ENCODE peak calls at places on chromosomes 4 and X, in four cellular contexts. E, D, M and C are unnamed samples.

GRCh38 chrX:1281511-1281910 is 12.9 kb downstream of the CSF2RA start:
- DNase-seq in E (no peak), D (no peak), M (no peak), C (no peak)

GRCh38 chr4:26020083-26020668 is 106.2 kb downstream of the SMIM20 start:
- DNase-seq in M (no peak), E (no peak), D (no peak), C (no peak)

GRCh38 chr4:165684177-165684870 is 188.7 kb upstream of the TLL1 start:
- DNase-seq in M (no peak), E (no peak), D (no peak), C (peak; percentile 27)

GRCh38 chr4:177119693-177120092 is 190.0 kb upstream of the NEIL3 start:
- DNase-seq in M (no peak), D (no peak), E (no peak), C (no peak)

GRCh38 chr4:135411251-135411650 is 1209.7 kb upstream of the PABPC4L start:
- DNase-seq in D (no peak), E (no peak), M (no peak), C (no peak)

GRCh38 chr4:122602277-122603142 is 18.4 kb downstream of the IL21 start:
- DNase-seq in D (no peak), M (peak; percentile 65), E (no peak), C (no peak)

GRCh38 chr4:100165809-100166208 is 24.5 kb downstream of the DDIT4L start:
- DNase-seq in E (no peak), M (no peak), D (no peak), C (no peak)

GRCh38 chrX:3262906-3263305 is 83.5 kb downstream of the MXRA5 start:
- DNase-seq in E (no peak), D (no peak), M (no peak), C (peak; percentile 15)

GRCh38 chrX:153989971-153990655 is 17.6 kb downstream of the TMEM187 start:
- DNase-seq in M (no peak), D (no peak), E (no peak), C (no peak)

GRCh38 chr4:99763635-99764101 is 53.0 kb upstream of the DAPP1 start:
- DNase-seq in M (no peak), E (peak; percentile 34), D (no peak), C (peak; percentile 55)

GRCh38 chrX:67545772-67546495 is 2.1 kb downstream of the AR start:
- DNase-seq in E (peak; percentile 11), M (no peak), D (no peak), C (no peak)

GRCh38 chr4:145019346-145019745 is 78.7 kb downstream of the ANAPC10 start:
- DNase-seq in E (no peak), M (no peak), D (no peak), C (no peak)

GRCh38 chrX:31580726-31581125 is 508.9 kb upstream of the FTHL17 start:
- DNase-seq in E (no peak), D (no peak), M (no peak), C (no peak)

GRCh38 chr4:82733636-82734035 is 65.0 kb downstream of the SCD5 start:
- DNase-seq in M (no peak), E (no peak), D (no peak), C (no peak)